ENCODE peak calls at places on chromosome 18, in eight cellular contexts. O is AG04450; L is sigmoid colon; Q is AG04449; D is foreskin fibroblast; R is CD8-positive, alpha-beta T cell; I is fibroblast of villous mesenchyme; X is mammary epithelial cell. P is an unnamed sample.

GRCh38 chr18:33660696-33661310 is 82.8 kb downstream of the ASXL3 start:
- DNase-seq in O (no peak), L (no peak), Q (no peak), D (peak), R (no peak), I (no peak), X (no peak), P (no peak)

GRCh38 chr18:21406111-21406510 is 164.1 kb downstream of the GREB1L start:
- DNase-seq in O (no peak), L (no peak), Q (no peak), D (peak), R (no peak), I (no peak), X (peak), P (no peak)

GRCh38 chr18:26453370-26454030 is 94.9 kb downstream of the KCTD1 start:
- DNase-seq in O (no peak), L (no peak), Q (no peak), D (no peak), R (no peak), I (no peak), X (no peak), P (no peak)

GRCh38 chr18:59416818-59417217 is 57.8 kb upstream of the LMAN1 start:
- DNase-seq in O (no peak), L (no peak), Q (no peak), D (no peak), R (no peak), I (peak), X (no peak), P (no peak)

GRCh38 chr18:61093967-61094366 is 239.3 kb upstream of the CDH20 start:
- DNase-seq in O (no peak), L (no peak), Q (no peak), D (no peak), R (no peak), I (no peak), X (no peak), P (no peak)

GRCh38 chr18:50142441-50143120 is 52.4 kb downstream of the MYO5B start:
- DNase-seq in O (no peak), L (no peak), Q (no peak), D (no peak), R (no peak), I (no peak), X (peak), P (no peak)

GRCh38 chr18:5058768-5059539 is 138.1 kb downstream of the AKAIN1 start:
- DNase-seq in O (no peak), L (no peak), Q (no peak), D (no peak), R (peak), I (no peak), X (no peak), P (no peak)

GRCh38 chr18:23825496-23825895 is 136.2 kb downstream of the LAMA3 start:
- DNase-seq in O (no peak), L (no peak), Q (no peak), D (peak), R (no peak), I (peak), X (no peak), P (no peak)

GRCh38 chr18:21740474-21740723 is 193 bp upstream of the MIB1 start:
- DNase-seq in O (no peak), L (peak), Q (peak), D (peak), R (no peak), I (peak), X (no peak), P (no peak)

GRCh38 chr18:23867011-23867410 is 147.5 kb upstream of the TTC39C start:
- DNase-seq in O (no peak), L (no peak), Q (no peak), D (no peak), R (peak), I (no peak), X (no peak), P (no peak)

GRCh38 chr18:55587341-55588000 is 521 bp downstream of the TCF4 start:
- DNase-seq in O (no peak), L (no peak), Q (no peak), D (peak), R (no peak), I (peak), X (peak), P (no peak)

GRCh38 chr18:10015941-10016819 is 102.4 kb downstream of the VAPA start:
- DNase-seq in O (peak), L (peak), Q (peak), D (peak), R (no peak), I (peak), X (peak), P (no peak)
- TF ChIP-seq CTCF in O (peak), L (peak), Q (peak), D (peak), R (no peak), I (peak), X (no peak), P (no peak)

GRCh38 chr18:74456409-74457042 is 582 bp downstream of the DIPK1C start:
- DNase-seq in O (no peak), L (no peak), Q (no peak), D (peak), R (no peak), I (no peak), X (peak), P (no peak)

GRCh38 chr18:74460825-74461224 is 3.7 kb upstream of the DIPK1C start:
- DNase-seq in O (no peak), L (no peak), Q (no peak), D (no peak), R (no peak), I (no peak), X (no peak), P (no peak)

GRCh38 chr18:74457743-74458465 is 796 bp upstream of the DIPK1C start:
- DNase-seq in O (no peak), L (no peak), Q (no peak), D (no peak), R (no peak), I (no peak), X (no peak), P (no peak)

GRCh38 chr18:74457043-74457742 is at the start of gene DIPK1C:
- DNase-seq in O (no peak), L (no peak), Q (no peak), D (no peak), R (no peak), I (no peak), X (no peak), P (no peak)

DNA sequence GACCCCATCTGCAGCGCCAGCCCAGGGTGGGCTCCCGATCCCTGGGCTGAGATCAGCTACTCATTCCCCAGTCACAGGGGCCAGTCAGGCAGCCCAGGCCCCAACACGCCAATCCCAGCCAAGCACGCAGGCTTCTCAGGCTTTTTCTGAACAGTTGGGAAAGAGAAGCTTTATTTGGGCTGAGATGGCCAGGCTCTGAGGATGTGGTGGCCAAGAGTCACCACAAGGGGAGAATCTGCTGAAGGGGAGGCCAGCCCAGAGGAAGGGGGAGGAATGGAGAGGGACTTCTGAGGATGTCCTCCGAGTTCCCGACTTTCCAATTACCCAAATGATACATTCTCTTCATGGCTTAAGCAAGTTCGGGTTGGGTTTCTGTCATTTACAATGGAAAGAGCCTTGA is 2.8 kb upstream of the DIPK1C start:
- DNase-seq in O (no peak), L (no peak), Q (no peak), D (peak), R (no peak), I (no peak), X (no peak), P (no peak)
- TF ChIP-seq CTCF in O (peak), L (peak), Q (no peak), D (no peak), R (no peak), I (peak), X (no peak), P (no peak)

DNA sequence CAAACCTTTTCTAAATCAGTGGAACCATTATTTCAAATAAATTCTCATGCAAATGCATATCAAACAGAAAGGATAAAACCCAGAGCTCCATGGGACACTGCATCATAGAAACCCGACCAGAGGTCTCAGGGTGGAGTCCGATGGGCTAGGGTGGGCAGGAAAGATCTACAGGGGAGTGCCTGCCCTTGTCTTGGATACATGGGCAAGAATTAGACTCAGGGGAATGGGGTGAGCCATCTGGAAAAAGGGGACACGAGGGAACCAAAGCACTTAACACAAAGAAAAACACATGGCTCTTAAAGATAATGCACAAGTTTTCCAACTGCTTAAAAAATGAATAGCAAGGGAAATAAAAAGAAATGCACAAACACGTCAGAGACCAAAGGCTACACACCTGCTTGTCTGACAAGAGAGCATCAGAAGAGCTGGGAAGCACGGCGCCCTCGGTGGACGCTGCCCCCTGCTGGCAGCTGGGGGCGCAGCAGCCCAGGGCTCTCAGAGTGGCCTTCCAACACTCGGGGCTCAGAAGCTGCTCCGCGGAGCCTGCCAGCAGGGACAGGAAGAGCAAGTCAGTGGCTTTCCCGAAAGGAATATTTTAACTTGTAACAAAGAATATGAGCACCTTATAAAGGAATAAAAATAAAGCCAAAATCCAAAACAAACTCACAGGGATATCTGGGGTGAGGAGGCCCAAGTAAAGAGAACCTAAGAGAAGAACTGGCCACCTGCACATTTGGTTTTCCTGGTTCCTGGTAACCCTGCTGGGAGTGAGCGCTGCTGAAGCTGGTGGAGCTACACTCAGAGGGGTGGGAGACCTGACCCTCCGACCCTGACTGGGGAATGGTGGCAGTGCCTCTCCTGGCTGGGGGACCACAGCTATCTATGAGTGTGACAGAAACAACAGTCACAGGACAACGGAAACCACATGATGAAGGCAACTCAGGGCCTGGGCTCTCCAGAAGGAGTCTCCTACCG is 54.5 kb downstream of the SIGLEC15 start:
- DNase-seq in O (peak), L (peak), Q (no peak), D (peak), R (peak), I (peak), X (peak), P (peak)
- TF ChIP-seq CTCF in O (peak), L (peak), Q (peak), D (peak), R (peak), I (peak), X (peak), P (peak)

GRCh38 chr18:75858754-75859153 is 431.3 kb upstream of the SMIM21 start:
- DNase-seq in O (no peak), L (no peak), Q (no peak), D (no peak), R (no peak), I (no peak), X (no peak), P (no peak)

GRCh38 chr18:75854808-75855207 is 427.3 kb upstream of the SMIM21 start:
- DNase-seq in O (no peak), L (no peak), Q (no peak), D (no peak), R (no peak), I (no peak), X (no peak), P (no peak)

GRCh38 chr18:75857558-75857957 is 430.1 kb upstream of the SMIM21 start:
- DNase-seq in O (no peak), L (no peak), Q (no peak), D (no peak), R (no peak), I (no peak), X (no peak), P (no peak)

GRCh38 chr18:75859533-75859932 is 432.0 kb upstream of the SMIM21 start:
- DNase-seq in O (no peak), L (no peak), Q (no peak), D (no peak), R (no peak), I (no peak), X (no peak), P (no peak)

GRCh38 chr18:75854174-75854573 is 426.7 kb upstream of the SMIM21 start:
- DNase-seq in O (no peak), L (no peak), Q (no peak), D (no peak), R (no peak), I (no peak), X (no peak), P (no peak)
- TF ChIP-seq CTCF in O (peak), L (no peak), Q (no peak), D (peak), R (no peak), I (peak), X (peak), P (no peak)

GRCh38 chr18:44320619-44321460 is 359.8 kb upstream of the SETBP1 start:
- DNase-seq in O (no peak), L (no peak), Q (no peak), D (no peak), R (no peak), I (no peak), X (no peak), P (no peak)
- TF ChIP-seq CTCF in O (no peak), L (no peak), Q (no peak), D (no peak), R (no peak), I (no peak), X (no peak), P (no peak)

GRCh38 chr18:46734981-46735380 is 21.9 kb downstream of the ST8SIA5 start:
- DNase-seq in O (no peak), L (no peak), Q (no peak), D (no peak), R (no peak), I (no peak), X (no peak), P (no peak)

GRCh38 chr18:46732201-46732600 is 24.7 kb downstream of the ST8SIA5 start:
- DNase-seq in O (no peak), L (no peak), Q (no peak), D (no peak), R (no peak), I (no peak), X (no peak), P (no peak)

GRCh38 chr18:46732801-46733200 is 24.1 kb downstream of the ST8SIA5 start:
- DNase-seq in O (no peak), L (no peak), Q (no peak), D (no peak), R (no peak), I (no peak), X (no peak), P (no peak)

GRCh38 chr18:46736136-46736535 is 20.7 kb downstream of the ST8SIA5 start:
- DNase-seq in O (no peak), L (no peak), Q (no peak), D (no peak), R (no peak), I (no peak), X (no peak), P (no peak)

GRCh38 chr18:46733872-46734271 is 23.0 kb downstream of the ST8SIA5 start:
- DNase-seq in O (no peak), L (no peak), Q (no peak), D (no peak), R (no peak), I (no peak), X (no peak), P (no peak)
- TF ChIP-seq CTCF in O (no peak), L (no peak), Q (no peak), D (no peak), R (no peak), I (no peak), X (no peak), P (no peak)

GRCh38 chr18:62588217-62588616 is 65.4 kb downstream of the ZCCHC2 start:
- DNase-seq in O (no peak), L (no peak), Q (no peak), D (no peak), R (no peak), I (no peak), X (no peak), P (no peak)

GRCh38 chr18:62587689-62588088 is 64.9 kb downstream of the ZCCHC2 start:
- DNase-seq in O (no peak), L (no peak), Q (no peak), D (no peak), R (no peak), I (no peak), X (no peak), P (no peak)

GRCh38 chr18:62585274-62586147 is 62.7 kb downstream of the ZCCHC2 start:
- DNase-seq in O (no peak), L (no peak), Q (no peak), D (no peak), R (no peak), I (no peak), X (no peak), P (no peak)

GRCh38 chr18:62586148-62586774 is 63.4 kb downstream of the ZCCHC2 start:
- DNase-seq in O (peak), L (peak), Q (no peak), D (peak), R (peak), I (peak), X (peak), P (peak)

DNA sequence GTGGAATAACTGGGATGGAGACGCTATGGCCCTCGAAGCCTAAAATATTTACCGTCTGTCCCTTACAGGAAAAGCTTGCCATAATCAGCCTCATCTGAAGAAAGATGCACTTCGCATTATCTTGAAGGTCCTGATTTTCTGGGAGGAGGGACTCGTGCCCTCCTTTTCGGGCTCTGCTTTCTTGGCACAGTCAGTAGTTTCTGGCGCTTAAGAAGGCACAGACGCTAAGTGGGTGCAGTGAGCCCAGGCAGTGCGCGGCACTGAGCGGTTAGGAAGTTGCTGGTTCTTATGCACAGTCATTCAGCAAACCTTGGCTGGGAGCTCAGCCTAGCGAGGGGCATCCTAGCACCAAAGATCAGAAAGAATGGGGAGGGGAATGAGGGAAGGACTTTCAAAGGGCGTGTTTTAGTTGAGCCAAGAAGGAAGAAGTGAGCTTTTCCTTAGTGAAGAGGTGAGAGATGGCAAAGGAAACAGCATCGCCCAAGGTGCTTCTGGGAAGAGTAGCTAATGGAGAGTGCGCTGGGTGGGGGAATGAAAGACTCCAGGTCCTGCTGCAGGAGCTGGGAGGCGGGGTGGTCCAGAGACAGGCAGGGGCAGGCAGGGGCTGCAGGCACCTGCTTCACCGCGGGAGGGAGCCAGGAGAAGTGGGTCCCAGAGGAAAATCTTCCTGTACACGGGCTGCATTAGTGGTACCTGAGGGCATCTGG is 64.1 kb downstream of the ZCCHC2 start:
- DNase-seq in O (no peak), L (no peak), Q (no peak), D (no peak), R (no peak), I (no peak), X (no peak), P (no peak)
- TF ChIP-seq CTCF in O (no peak), L (no peak), Q (no peak), D (no peak), R (no peak), I (no peak), X (no peak), P (no peak)

DNA sequence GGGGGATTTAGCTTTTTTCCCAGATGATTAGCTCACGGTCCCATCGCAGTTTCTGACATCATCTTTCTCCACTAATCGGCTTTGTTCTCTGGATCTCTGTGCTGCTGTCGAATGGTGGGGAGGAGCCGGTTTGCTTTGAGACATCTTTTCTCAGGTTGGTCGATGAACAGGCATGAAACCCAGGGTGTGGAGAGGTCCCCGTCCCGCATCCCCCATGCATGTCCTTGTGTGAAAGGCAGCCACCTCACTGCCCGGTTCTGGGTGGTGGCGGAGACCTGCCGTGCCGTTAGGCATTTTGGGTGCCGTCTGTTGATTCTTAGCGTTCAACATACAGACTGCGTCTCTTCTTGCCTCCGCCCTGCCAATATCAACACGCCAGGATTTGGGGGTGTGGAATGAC is 57.8 kb downstream of the CTDP1 start:
- DNase-seq in O (no peak), L (peak), Q (no peak), D (no peak), R (no peak), I (no peak), X (no peak), P (no peak)
- TF ChIP-seq CTCF in O (no peak), L (no peak), Q (no peak), D (no peak), R (no peak), I (no peak), X (no peak), P (no peak)